ENCODE peak calls at places on chromosomes 4 and X, in five cellular contexts. One of them, this sample, is unnamed.
A peak's percentile ranks its signal among the peaks of the same experiment; 100 is the strongest.

GRCh38 chr4:52204921-52205320 is 153.8 kb downstream of the SPATA18 start:
- DNase-seq in aorta: no peak
- DNase-seq in BE2C: no peak
- DNase-seq in HCT116: no peak
- DNase-seq in neural progenitor cell: no peak
- DNase-seq in this sample: no peak

GRCh38 chr4:150032541-150032940 is 45.7 kb upstream of the DCLK2 start:
- DNase-seq in aorta: no peak
- DNase-seq in BE2C: no peak
- DNase-seq in HCT116: no peak
- DNase-seq in neural progenitor cell: no peak
- DNase-seq in this sample: no peak

GRCh38 chr4:155974476-155974749 is 20.7 kb upstream of the CTSO start:
- DNase-seq in aorta: no peak
- DNase-seq in BE2C: no peak
- DNase-seq in HCT116: no peak
- DNase-seq in neural progenitor cell: no peak
- DNase-seq in this sample: no peak

GRCh38 chr4:83906561-83906960 is 370.7 kb downstream of the GPAT3 start:
- DNase-seq in aorta: no peak
- DNase-seq in BE2C: no peak
- DNase-seq in HCT116: no peak
- DNase-seq in neural progenitor cell: no peak
- DNase-seq in this sample: peak; percentile 3

GRCh38 chr4:110635155-110635479 is 12.2 kb upstream of the PITX2 start:
- DNase-seq in aorta: no peak
- DNase-seq in BE2C: no peak
- DNase-seq in HCT116: no peak
- DNase-seq in neural progenitor cell: no peak
- DNase-seq in this sample: no peak

GRCh38 chr4:40897557-40898203 is 147.9 kb downstream of the NSUN7 start:
- DNase-seq in aorta: peak; percentile 83
- DNase-seq in BE2C: peak; percentile 87
- DNase-seq in HCT116: peak; percentile 40
- DNase-seq in neural progenitor cell: peak; percentile 86
- DNase-seq in this sample: peak; percentile 89

GRCh38 chr4:99816611-99817309 is at the start of gene DAPP1:
- DNase-seq in aorta: peak; percentile 58
- DNase-seq in BE2C: no peak
- DNase-seq in HCT116: no peak
- DNase-seq in neural progenitor cell: no peak
- DNase-seq in this sample: no peak

GRCh38 chr4:126899382-126899801 is 733.4 kb upstream of the INTU start:
- DNase-seq in aorta: no peak
- DNase-seq in BE2C: no peak
- DNase-seq in HCT116: peak; percentile 32
- DNase-seq in neural progenitor cell: no peak
- DNase-seq in this sample: no peak

GRCh38 chr4:148477276-148477675 is 35.1 kb upstream of the NR3C2 start:
- DNase-seq in aorta: no peak
- DNase-seq in BE2C: no peak
- DNase-seq in HCT116: no peak
- DNase-seq in neural progenitor cell: peak; percentile 39
- DNase-seq in this sample: no peak

GRCh38 chr4:304987-305680 is at the start of gene ZNF732:
- DNase-seq in aorta: peak; percentile 53
- DNase-seq in BE2C: peak; percentile 66
- DNase-seq in HCT116: no peak
- DNase-seq in neural progenitor cell: no peak
- DNase-seq in this sample: no peak

GRCh38 chr4:176189891-176190795 is 5.2 kb downstream of the SPATA4 start:
- DNase-seq in aorta: no peak
- DNase-seq in BE2C: no peak
- DNase-seq in HCT116: no peak
- DNase-seq in neural progenitor cell: no peak
- DNase-seq in this sample: no peak

GRCh38 chr4:76035799-76036389 is at the start of gene CXCL11:
- DNase-seq in aorta: no peak
- DNase-seq in BE2C: no peak
- DNase-seq in HCT116: no peak
- DNase-seq in neural progenitor cell: no peak
- DNase-seq in this sample: no peak

GRCh38 chrX:152619897-152620296 is 17.8 kb upstream of the GABRQ start:
- DNase-seq in aorta: no peak
- DNase-seq in BE2C: no peak
- DNase-seq in HCT116: no peak
- DNase-seq in neural progenitor cell: no peak
- DNase-seq in this sample: no peak

GRCh38 chrX:148381603-148382002 is 118.8 kb upstream of the AFF2 start:
- DNase-seq in aorta: no peak
- DNase-seq in BE2C: no peak
- DNase-seq in HCT116: no peak
- DNase-seq in neural progenitor cell: no peak
- DNase-seq in this sample: no peak

GRCh38 chr4:38119663-38120374 is 159.6 kb downstream of the PTTG2 start:
- DNase-seq in aorta: no peak
- DNase-seq in BE2C: no peak
- DNase-seq in HCT116: no peak
- DNase-seq in neural progenitor cell: no peak
- DNase-seq in this sample: no peak

GRCh38 chr4:6449746-6450369 is 22.6 kb downstream of the PPP2R2C start:
- DNase-seq in aorta: no peak
- DNase-seq in BE2C: no peak
- DNase-seq in HCT116: no peak
- DNase-seq in neural progenitor cell: no peak
- DNase-seq in this sample: no peak

GRCh38 chr4:97924341-97924958 is 218.8 kb downstream of the STPG2 start:
- DNase-seq in aorta: no peak
- DNase-seq in BE2C: no peak
- DNase-seq in HCT116: no peak
- DNase-seq in neural progenitor cell: no peak
- DNase-seq in this sample: no peak

GRCh38 chr4:168832746-168833575 is 177.1 kb downstream of the CBR4 start:
- DNase-seq in aorta: peak; percentile 62
- DNase-seq in BE2C: peak; percentile 56
- DNase-seq in HCT116: no peak
- DNase-seq in neural progenitor cell: peak; percentile 79
- DNase-seq in this sample: no peak

GRCh38 chr4:188976644-188977115 is 837.4 kb downstream of the TRIML1 start:
- DNase-seq in aorta: no peak
- DNase-seq in BE2C: no peak
- DNase-seq in HCT116: no peak
- DNase-seq in neural progenitor cell: peak; percentile 87
- DNase-seq in this sample: peak; percentile 64

GRCh38 chr4:86496094-86497060 is 97.7 kb upstream of the PTPN13 start:
- DNase-seq in aorta: no peak
- DNase-seq in BE2C: peak; percentile 40
- DNase-seq in HCT116: peak; percentile 35
- DNase-seq in neural progenitor cell: peak; percentile 61
- DNase-seq in this sample: peak; percentile 66

GRCh38 chrX:151227637-151228036 is 51.3 kb downstream of the GPR50 start:
- DNase-seq in aorta: no peak
- DNase-seq in BE2C: no peak
- DNase-seq in HCT116: no peak
- DNase-seq in neural progenitor cell: peak; percentile 33
- DNase-seq in this sample: no peak

GRCh38 chrX:13717697-13718483 is 16.5 kb downstream of the TRAPPC2 start:
- DNase-seq in aorta: peak; percentile 53
- DNase-seq in BE2C: no peak
- DNase-seq in HCT116: no peak
- DNase-seq in neural progenitor cell: no peak
- DNase-seq in this sample: no peak

GRCh38 chrX:57905141-57905540 is 5.1 kb downstream of the ZXDA start:
- DNase-seq in aorta: no peak
- DNase-seq in BE2C: no peak
- DNase-seq in HCT116: no peak
- DNase-seq in neural progenitor cell: no peak
- DNase-seq in this sample: no peak

GRCh38 chr4:148173397-148174017 is 268.7 kb downstream of the NR3C2 start:
- DNase-seq in aorta: no peak
- DNase-seq in BE2C: no peak
- DNase-seq in HCT116: no peak
- DNase-seq in neural progenitor cell: no peak
- DNase-seq in this sample: peak; percentile 12

GRCh38 chr4:86963697-86964096 is 28.9 kb downstream of the AFF1 start:
- DNase-seq in aorta: no peak
- DNase-seq in BE2C: no peak
- DNase-seq in HCT116: peak; percentile 50
- DNase-seq in neural progenitor cell: no peak
- DNase-seq in this sample: no peak

GRCh38 chr4:5932021-5932553 is 39.2 kb upstream of the CRMP1 start:
- DNase-seq in aorta: no peak
- DNase-seq in BE2C: no peak
- DNase-seq in HCT116: no peak
- DNase-seq in neural progenitor cell: no peak
- DNase-seq in this sample: no peak

GRCh38 chrX:155577682-155578081 is 35.1 kb downstream of the TMLHE start:
- DNase-seq in aorta: no peak
- DNase-seq in BE2C: no peak
- DNase-seq in HCT116: no peak
- DNase-seq in neural progenitor cell: no peak
- DNase-seq in this sample: no peak

GRCh38 chr4:30825008-30825765 is 105.0 kb downstream of the PCDH7 start:
- DNase-seq in aorta: no peak
- DNase-seq in BE2C: no peak
- DNase-seq in HCT116: no peak
- DNase-seq in neural progenitor cell: no peak
- DNase-seq in this sample: no peak

GRCh38 chr4:37715889-37716402 is 29.8 kb upstream of the RELL1 start:
- DNase-seq in aorta: no peak
- DNase-seq in BE2C: peak; percentile 48
- DNase-seq in HCT116: no peak
- DNase-seq in neural progenitor cell: no peak
- DNase-seq in this sample: no peak

GRCh38 chrX:132539611-132540010 is 50.8 kb upstream of the MBNL3 start:
- DNase-seq in aorta: no peak
- DNase-seq in BE2C: no peak
- DNase-seq in HCT116: no peak
- DNase-seq in neural progenitor cell: no peak
- DNase-seq in this sample: no peak

GRCh38 chr4:83329521-83330105 is 5.0 kb downstream of the HPSE start:
- DNase-seq in aorta: no peak
- DNase-seq in BE2C: no peak
- DNase-seq in HCT116: no peak
- DNase-seq in neural progenitor cell: no peak
- DNase-seq in this sample: peak; percentile 6

GRCh38 chrX:799808-800207 is 169.2 kb downstream of the SHOX start:
- DNase-seq in aorta: no peak
- DNase-seq in BE2C: no peak
- DNase-seq in HCT116: no peak
- DNase-seq in neural progenitor cell: no peak
- DNase-seq in this sample: no peak

GRCh38 chr4:18533262-18533775 is 511.8 kb upstream of the LCORL start:
- DNase-seq in aorta: no peak
- DNase-seq in BE2C: no peak
- DNase-seq in HCT116: no peak
- DNase-seq in neural progenitor cell: no peak
- DNase-seq in this sample: no peak

GRCh38 chrX:8245411-8245810 is 74.3 kb upstream of the VCX2 start:
- DNase-seq in aorta: no peak
- DNase-seq in BE2C: no peak
- DNase-seq in HCT116: no peak
- DNase-seq in neural progenitor cell: peak; percentile 15
- DNase-seq in this sample: no peak

GRCh38 chr4:25870081-25870480 is 7.3 kb upstream of the SEL1L3 start:
- DNase-seq in aorta: no peak
- DNase-seq in BE2C: no peak
- DNase-seq in HCT116: no peak
- DNase-seq in neural progenitor cell: no peak
- DNase-seq in this sample: no peak
- H3K4me1 ChIP-seq in aorta: no peaks in the 10 kb centered on the region
- H3K4me1 ChIP-seq in BE2C: no peaks in the 10 kb centered on the region
- H3K4me1 ChIP-seq in HCT116: peaks cover 12% of the 10 kb centered on the region
- H3K4me1 ChIP-seq in neural progenitor cell: no peaks in the 10 kb centered on the region
- H3K4me1 ChIP-seq in this sample: no peaks in the 10 kb centered on the region

GRCh38 chrX:104253567-104254441 is 929 bp downstream of the ESX1 start:
- DNase-seq in aorta: no peak
- DNase-seq in BE2C: no peak
- DNase-seq in HCT116: no peak
- DNase-seq in neural progenitor cell: peak; percentile 69
- DNase-seq in this sample: no peak
- H3K27me3 ChIP-seq in aorta: no peaks in the 10 kb centered on the region
- H3K27me3 ChIP-seq in BE2C: peaks cover 19% of the 10 kb centered on the region
- H3K27me3 ChIP-seq in HCT116: no peaks in the 10 kb centered on the region
- H3K27me3 ChIP-seq in neural progenitor cell: peaks cover 98% of the 10 kb centered on the region
- H3K27me3 ChIP-seq in this sample: peaks cover 55% of the 10 kb centered on the region

DNA sequence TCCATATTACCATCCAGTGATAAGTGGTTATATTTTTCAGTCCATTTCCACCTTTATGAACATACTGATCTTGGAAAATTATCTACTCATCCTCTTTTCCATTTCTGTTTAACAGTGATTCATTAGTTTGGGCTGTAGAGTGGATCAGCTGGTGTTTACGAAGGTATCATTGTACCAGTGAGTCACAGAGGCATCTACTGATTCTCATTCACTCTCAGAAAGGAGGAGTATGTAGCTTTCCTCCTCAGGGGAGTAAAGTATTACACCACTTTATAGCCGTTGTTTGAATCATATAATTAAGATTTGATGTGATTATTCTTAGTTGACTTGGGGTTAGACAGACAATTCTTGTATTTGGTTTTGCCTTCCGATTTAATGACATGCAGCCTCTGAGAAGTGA is 74.7 kb downstream of the GALNT7 start:
- DNase-seq in aorta: no peak
- DNase-seq in BE2C: no peak
- DNase-seq in HCT116: no peak
- DNase-seq in neural progenitor cell: no peak
- DNase-seq in this sample: peak; percentile 27
- H3K4me1 ChIP-seq in aorta: no peaks in the 10 kb centered on the region
- H3K4me1 ChIP-seq in BE2C: no peaks in the 10 kb centered on the region
- H3K4me1 ChIP-seq in HCT116: peaks cover 13% of the 10 kb centered on the region
- H3K4me1 ChIP-seq in neural progenitor cell: peaks cover 50% of the 10 kb centered on the region
- H3K4me1 ChIP-seq in this sample: peaks cover 67% of the 10 kb centered on the region

DNA sequence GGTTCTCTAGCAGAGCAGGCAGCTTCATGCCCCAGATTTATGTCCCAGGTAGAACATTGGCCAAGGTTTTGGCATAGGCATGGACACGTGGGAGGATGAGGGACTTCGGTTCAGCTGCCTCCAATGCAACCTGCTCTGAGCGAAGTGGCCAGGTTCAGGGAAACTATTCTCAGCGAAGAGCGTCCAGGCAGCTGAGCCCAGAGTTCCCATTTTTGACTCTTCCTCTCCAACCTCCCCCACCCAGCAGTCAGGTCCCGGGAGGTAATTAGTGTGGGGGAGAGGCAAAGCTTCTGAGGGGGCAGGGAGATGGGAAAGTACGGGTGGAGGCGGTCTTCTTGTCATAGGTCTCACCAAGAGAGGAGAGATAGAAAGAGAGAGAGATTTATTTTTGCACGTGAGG is 1.0 kb downstream of the GABRA4 start:
- DNase-seq in aorta: no peak
- DNase-seq in BE2C: no peak
- DNase-seq in HCT116: no peak
- DNase-seq in neural progenitor cell: peak; percentile 4
- DNase-seq in this sample: no peak
- H3K27me3 ChIP-seq in aorta: no peaks in the 10 kb centered on the region
- H3K27me3 ChIP-seq in BE2C: peaks cover 4% of the 10 kb centered on the region
- H3K27me3 ChIP-seq in HCT116: no peaks in the 10 kb centered on the region
- H3K27me3 ChIP-seq in neural progenitor cell: peaks cover 100% of the 10 kb centered on the region
- H3K27me3 ChIP-seq in this sample: peaks cover 68% of the 10 kb centered on the region

GRCh38 chr4:8199594-8200301 is 658 bp downstream of the SH3TC1 start:
- DNase-seq in aorta: no peak
- DNase-seq in BE2C: no peak
- DNase-seq in HCT116: no peak
- DNase-seq in neural progenitor cell: no peak
- DNase-seq in this sample: no peak
- H3K4me1 ChIP-seq in aorta: no peaks in the 10 kb centered on the region
- H3K4me1 ChIP-seq in BE2C: peaks cover 47% of the 10 kb centered on the region
- H3K4me1 ChIP-seq in HCT116: peaks cover 36% of the 10 kb centered on the region
- H3K4me1 ChIP-seq in neural progenitor cell: no peaks in the 10 kb centered on the region
- H3K4me1 ChIP-seq in this sample: peaks cover 6% of the 10 kb centered on the region